ENCODE peak calls at places on chromosomes 16 and 17, in eight cellular contexts. I is lower leg skin, L is bronchial epithelial cell, G is GM20000, V is progenitor cell of endocrine pancreas, H is HCT116, J is B cell, Z is sigmoid colon. T is an unnamed sample.
A peak's percentile ranks its signal among the peaks of the same experiment; 100 is the strongest.

GRCh38 chr17:4710693-4711634 is 532 bp downstream of the ARRB2 start:
- DNase-seq in I (peak; percentile 34), L (no peak), G (peak; percentile 44), V (no peak), H (no peak), J (no peak), Z (no peak), T (peak; percentile 87)

GRCh38 chr16:50102046-50102756 is 36.4 kb downstream of the HEATR3 start:
- DNase-seq in I (no peak), L (peak; percentile 73), G (peak; percentile 24), V (no peak), H (no peak), J (no peak), Z (no peak), T (no peak)

GRCh38 chr16:89711601-89712475 is 8.9 kb downstream of the VPS9D1 start:
- DNase-seq in I (no peak), L (peak; percentile 23), G (peak; percentile 99), V (no peak), H (peak; percentile 73), J (peak; percentile 98), Z (no peak), T (peak; percentile 84)

GRCh38 chr17:45584092-45585036 is 93.8 kb upstream of the PLEKHM1 start:
- DNase-seq in I (peak; percentile 45), L (peak; percentile 50), G (peak; percentile 85), V (peak; percentile 70), H (peak; percentile 39), J (peak; percentile 83), Z (peak; percentile 77), T (peak; percentile 95)

GRCh38 chr17:41810659-41811548 is 845 bp downstream of the P3H4 start:
- DNase-seq in I (no peak), L (no peak), G (no peak), V (no peak), H (no peak), J (no peak), Z (peak; percentile 72), T (peak; percentile 80)

GRCh38 chr17:68734911-68735310 is 133.7 kb upstream of the FAM20A start:
- DNase-seq in I (no peak), L (no peak), G (no peak), V (no peak), H (no peak), J (no peak), Z (no peak), T (no peak)

GRCh38 chr17:57487552-57487951 is 231.2 kb downstream of the MSI2 start:
- DNase-seq in I (no peak), L (no peak), G (no peak), V (no peak), H (no peak), J (no peak), Z (no peak), T (no peak)

GRCh38 chr16:61580579-61580978 is 455.7 kb downstream of the CDH8 start:
- DNase-seq in I (no peak), L (no peak), G (no peak), V (no peak), H (no peak), J (no peak), Z (no peak), T (peak; percentile 63)

GRCh38 chr16:4521971-4522623 is 16.5 kb downstream of the CDIP1 start:
- DNase-seq in I (no peak), L (no peak), G (no peak), V (no peak), H (no peak), J (no peak), Z (no peak), T (no peak)

GRCh38 chr17:66347661-66348604 is 45.5 kb downstream of the PRKCA start:
- DNase-seq in I (no peak), L (peak; percentile 54), G (no peak), V (no peak), H (no peak), J (no peak), Z (no peak), T (no peak)

GRCh38 chr16:20799599-20799998 is 6.7 kb downstream of the ERI2 start:
- DNase-seq in I (no peak), L (peak; percentile 23), G (no peak), V (no peak), H (peak; percentile 6), J (no peak), Z (no peak), T (no peak)

GRCh38 chr16:76235426-76235825 is 41.8 kb upstream of the CNTNAP4 start:
- DNase-seq in I (no peak), L (no peak), G (no peak), V (no peak), H (no peak), J (no peak), Z (no peak), T (no peak)

GRCh38 chr16:27367463-27368357 is 34.3 kb upstream of the IL21R start:
- DNase-seq in I (peak; percentile 72), L (peak; percentile 69), G (peak; percentile 79), V (peak; percentile 56), H (peak; percentile 63), J (peak; percentile 85), Z (peak; percentile 92), T (peak; percentile 92)

GRCh38 chr17:20084621-20085282 is 75.6 kb downstream of the SPECC1 start:
- DNase-seq in I (no peak), L (no peak), G (no peak), V (no peak), H (no peak), J (no peak), Z (no peak), T (no peak)

GRCh38 chr17:79741751-79742588 is 11.2 kb downstream of the ENPP7 start:
- DNase-seq in I (peak; percentile 42), L (peak; percentile 27), G (peak; percentile 86), V (peak; percentile 97), H (peak; percentile 46), J (peak; percentile 88), Z (peak; percentile 73), T (peak; percentile 90)

GRCh38 chr16:7566360-7566759 is 233.7 kb downstream of the RBFOX1 start:
- DNase-seq in I (no peak), L (no peak), G (no peak), V (no peak), H (no peak), J (no peak), Z (no peak), T (no peak)

GRCh38 chr17:30093463-30094147 is 23.0 kb upstream of the NSRP1 start:
- DNase-seq in I (no peak), L (peak; percentile 44), G (peak; percentile 71), V (peak; percentile 47), H (peak; percentile 54), J (peak; percentile 61), Z (no peak), T (no peak)

DNA sequence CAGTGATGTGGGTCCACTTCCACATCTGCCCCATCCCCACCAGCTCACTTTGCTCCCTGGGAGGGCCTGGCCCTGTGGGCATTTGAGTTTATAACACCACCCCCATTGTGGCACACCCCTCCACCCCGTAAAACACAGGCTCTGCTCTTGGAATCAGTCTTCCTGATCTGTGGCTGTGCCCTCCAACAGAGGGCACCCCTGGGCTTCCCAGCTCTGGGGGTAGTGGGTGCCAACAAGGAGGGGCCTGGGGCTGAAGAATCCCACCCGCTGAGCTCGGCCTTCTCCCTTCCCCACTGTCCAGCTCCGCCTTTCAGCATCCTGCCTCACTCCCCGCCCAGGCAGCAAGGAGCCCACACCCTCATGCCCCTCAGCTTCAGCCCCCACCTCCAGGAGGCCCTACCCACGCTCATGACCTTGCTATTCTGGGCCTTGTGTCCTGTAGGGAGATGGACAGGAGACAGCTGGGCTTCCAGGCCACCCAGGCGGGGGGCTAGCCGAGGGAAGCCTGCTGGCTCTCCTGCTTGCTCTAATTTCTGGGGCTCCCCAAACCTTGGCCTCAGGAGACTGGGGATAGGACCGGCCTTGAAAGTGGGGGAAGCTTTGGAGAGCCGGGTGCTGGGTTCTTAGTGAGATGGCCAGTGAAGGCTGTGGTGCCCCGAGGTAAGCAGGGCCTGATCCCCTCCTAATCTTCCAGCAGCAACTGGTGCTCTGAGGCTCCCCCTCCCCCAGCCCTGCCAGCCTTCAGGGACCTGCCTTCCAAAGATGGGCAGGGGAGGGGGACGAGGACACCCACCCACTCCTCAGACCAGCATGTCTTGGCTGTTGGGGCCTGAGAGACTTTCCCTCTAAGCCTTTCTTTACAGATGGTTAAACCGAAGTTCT is 2.9 kb upstream of the ATP2A1 start:
- DNase-seq in I (no peak), L (no peak), G (no peak), V (no peak), H (no peak), J (peak; percentile 31), Z (no peak), T (no peak)
- TF ChIP-seq CTCF in I (no peak), L (no peak), G (no peak), V (no peak), H (no peak), J (no peak), Z (no peak), T (no peak)

GRCh38 chr16:87830673-87831420 is 38.5 kb downstream of the SLC7A5 start:
- DNase-seq in I (no peak), L (no peak), G (no peak), V (no peak), H (no peak), J (no peak), Z (no peak), T (no peak)

GRCh38 chr16:87831421-87832136 is 37.7 kb downstream of the SLC7A5 start:
- DNase-seq in I (no peak), L (no peak), G (no peak), V (no peak), H (no peak), J (no peak), Z (no peak), T (no peak)

GRCh38 chr16:87828071-87828971 is 41.0 kb downstream of the SLC7A5 start:
- DNase-seq in I (no peak), L (peak; percentile 23), G (no peak), V (no peak), H (no peak), J (no peak), Z (no peak), T (no peak)

GRCh38 chr16:87829988-87830672 is 39.2 kb downstream of the SLC7A5 start:
- DNase-seq in I (no peak), L (no peak), G (no peak), V (no peak), H (no peak), J (no peak), Z (no peak), T (no peak)

GRCh38 chr16:87829123-87829980 is 40.0 kb downstream of the SLC7A5 start:
- DNase-seq in I (no peak), L (no peak), G (no peak), V (no peak), H (no peak), J (no peak), Z (no peak), T (no peak)
- TF ChIP-seq CTCF in I (no peak), L (no peak), G (no peak), V (no peak), H (no peak), J (no peak), Z (no peak), T (no peak)

DNA sequence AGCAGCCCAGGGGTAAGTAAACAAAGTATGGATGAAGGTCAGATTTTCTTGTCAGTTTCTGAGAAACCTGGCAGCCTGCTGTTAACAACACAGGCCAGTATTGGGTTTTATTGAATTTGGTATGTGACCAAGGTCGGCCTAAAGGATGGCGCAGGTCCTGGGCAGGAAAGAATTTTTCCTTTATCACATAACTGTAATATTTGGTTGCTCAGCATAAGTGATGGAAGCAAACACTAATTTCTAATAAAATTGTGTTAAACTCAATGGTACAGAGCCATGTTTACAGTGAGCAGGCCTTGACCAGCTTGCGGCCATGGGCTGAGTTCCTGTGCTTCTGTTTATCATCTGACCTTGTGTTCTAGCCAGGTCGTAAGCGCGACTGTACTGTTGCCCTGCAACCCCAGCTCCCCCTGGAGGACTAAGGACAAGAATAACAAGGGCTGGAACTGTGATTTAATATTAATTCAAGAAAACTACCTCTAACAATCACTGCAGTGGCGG is 10.5 kb downstream of the POLDIP2 start:
- DNase-seq in I (no peak), L (no peak), G (no peak), V (no peak), H (no peak), J (no peak), Z (no peak), T (no peak)
- TF ChIP-seq CTCF in I (no peak), L (no peak), G (no peak), V (peak; percentile 37), H (peak; percentile 38), J (no peak), Z (no peak), T (peak; percentile 47)

GRCh38 chr16:69408451-69408850 is 16.0 kb upstream of the CYB5B start:
- DNase-seq in I (peak; percentile 44), L (peak; percentile 32), G (no peak), V (no peak), H (peak; percentile 93), J (no peak), Z (no peak), T (no peak)
- TF ChIP-seq CTCF in I (no peak), L (no peak), G (no peak), V (no peak), H (no peak), J (no peak), Z (no peak), T (no peak)

T was measured in kidney.